ENCODE peak calls at places on chromosome 19, in ten cellular contexts. K is HCT116; A is GM04504; M is epithelial cell of prostate; W is testis; E is NCI-H2227 treated with DMSO at 0.1 percent for 48 hours; L is heart left ventricle; T is smooth muscle cell of the brain vasculature; H is CD8-positive, alpha-beta memory T cell; U is stimulated activated CD4-positive, alpha-beta T cell treated with anti-CD3 and anti-CD28 coated beads, TNF-alpha, amount 100 ng/mL, for 4 hours. B is an unnamed sample.

GRCh38 chr19:51127755-51128154 is 3.0 kb downstream of the SIGLEC9 start:
- DNase-seq in K (no peak), M (no peak), H (no peak), E (no peak), T (no peak), L (peak), U (no peak), A (no peak), W (no peak), B (peak)

GRCh38 chr19:45075215-45076028 is 856 bp downstream of the ZNF296 start:
- DNase-seq in A (no peak), M (no peak), H (peak), E (no peak), K (peak), T (no peak), W (peak), U (no peak), L (peak), B (peak)

GRCh38 chr19:2984196-2984490 is 6.8 kb downstream of the TLE6 start:
- DNase-seq in T (no peak), U (no peak), L (no peak), K (no peak), A (peak), E (no peak), W (no peak), H (no peak), M (no peak), B (no peak)

GRCh38 chr19:10617409-10618121 is 7.8 kb upstream of the SLC44A2 start:
- DNase-seq in E (no peak), U (no peak), A (peak), M (peak), L (no peak), W (no peak), K (no peak), H (no peak), T (no peak), B (peak)

GRCh38 chr19:40921005-40921897 is 39.2 kb upstream of the CYP2A7 start:
- DNase-seq in M (peak), W (peak), A (no peak), H (no peak), T (no peak), E (no peak), K (peak), U (no peak), L (no peak), B (peak)

GRCh38 chr19:42942187-42942789 is 5.3 kb upstream of the PSG7 start:
- DNase-seq in W (peak), K (peak), U (no peak), L (no peak), T (no peak), M (no peak), H (no peak), E (peak), A (no peak), B (no peak)

GRCh38 chr19:49155830-49156346 is 692 bp upstream of the HRC start:
- DNase-seq in K (no peak), T (no peak), L (peak), W (no peak), A (no peak), M (no peak), H (no peak), U (no peak), E (no peak), B (no peak)

GRCh38 chr19:19429361-19429760 is 23.9 kb downstream of the GATAD2A start:
- DNase-seq in M (no peak), K (no peak), T (no peak), W (no peak), A (no peak), U (no peak), E (no peak), L (no peak), H (no peak), B (no peak)

GRCh38 chr19:7099597-7099921 is 30.1 kb downstream of the ZNF557 start:
- DNase-seq in W (no peak), U (no peak), K (no peak), E (no peak), A (no peak), M (no peak), L (no peak), H (no peak), T (no peak), B (no peak)

GRCh38 chr19:1566392-1567115 is 1.6 kb downstream of the MEX3D start:
- DNase-seq in E (peak), A (peak), K (no peak), U (no peak), L (peak), H (no peak), T (peak), W (peak), M (no peak), B (peak)

B was measured in ELR.